ENCODE peak calls at places on chromosomes 12 and 14, in five cellular contexts. S is AG10803, M is A673, A is AG09309, Y is heart left ventricle. Q is an unnamed sample.

GRCh38 chr12:100579844-100580243 is 6.4 kb downstream of the GAS2L3 start:
- DNase-seq in S (peak), M (no peak), Y (no peak), A (no peak), Q (no peak)

GRCh38 chr12:9133243-9133938 is 17.7 kb upstream of the A2M start:
- DNase-seq in S (no peak), Y (no peak), A (no peak), M (no peak), Q (no peak)

GRCh38 chr14:92676031-92676430 is 72.4 kb downstream of the LGMN start:
- DNase-seq in M (no peak), Y (no peak), A (no peak), S (no peak), Q (no peak)

GRCh38 chr14:68283378-68284123 is 464.0 kb downstream of the RAD51B start:
- DNase-seq in M (no peak), S (peak), Y (no peak), A (no peak), Q (no peak)

GRCh38 chr12:55933158-55933798 is 2.3 kb downstream of the DGKA start:
- DNase-seq in M (no peak), S (peak), A (no peak), Y (no peak), Q (no peak)

GRCh38 chr12:91630118-91630517 is 447.5 kb upstream of the DCN start:
- DNase-seq in M (no peak), Y (no peak), S (no peak), A (no peak), Q (no peak)

GRCh38 chr12:24561411-24561871 is 387.5 kb downstream of the BCAT1 start:
- DNase-seq in S (peak), Y (no peak), A (no peak), M (peak), Q (no peak)

GRCh38 chr12:15883536-15883935 is 1.3 kb downstream of the STRAP start:
- DNase-seq in A (no peak), S (no peak), M (no peak), Y (no peak), Q (no peak)

GRCh38 chr12:106080111-106080732 is 58.5 kb downstream of the NUAK1 start:
- DNase-seq in A (peak), M (no peak), S (peak), Y (no peak), Q (peak)

GRCh38 chr12:68067762-68068376 is 78.6 kb downstream of the IFNG-AS1 start:
- DNase-seq in S (peak), A (no peak), M (peak), Y (no peak), Q (no peak)
- TF ChIP-seq CTCF in S (peak), A (peak), M (peak), Y (no peak), Q (peak)

GRCh38 chr12:10771132-10771733 is 31.2 kb downstream of the TAS2R7 start:
- DNase-seq in Y (no peak), S (peak), M (peak), A (peak), Q (peak)
- TF ChIP-seq CTCF in Y (peak), S (peak), M (peak), A (peak), Q (peak)

DNA sequence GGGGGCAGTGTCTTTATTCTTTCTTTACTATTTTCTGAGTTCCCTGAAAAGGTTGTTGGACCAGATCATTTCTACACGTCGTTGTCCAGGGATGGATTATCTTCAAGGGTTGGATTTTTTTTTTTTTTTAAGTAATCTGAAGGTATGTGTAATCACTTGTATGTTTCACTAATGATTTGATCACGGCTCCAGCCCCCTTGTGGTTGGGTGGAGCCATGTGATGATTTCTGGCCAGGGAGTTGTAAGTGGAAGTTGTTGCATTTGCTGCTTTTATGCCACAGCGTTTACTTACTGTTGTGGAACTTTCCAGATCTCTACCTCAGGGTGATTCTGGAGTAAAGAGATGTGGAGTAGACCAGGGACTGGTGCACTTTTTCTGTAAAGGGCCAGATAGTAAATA is 390.3 kb downstream of the AACS start:
- DNase-seq in S (no peak), A (no peak), Y (no peak), M (no peak), Q (no peak)
- TF ChIP-seq CTCF in S (no peak), A (no peak), Y (no peak), M (peak), Q (no peak)

DNA sequence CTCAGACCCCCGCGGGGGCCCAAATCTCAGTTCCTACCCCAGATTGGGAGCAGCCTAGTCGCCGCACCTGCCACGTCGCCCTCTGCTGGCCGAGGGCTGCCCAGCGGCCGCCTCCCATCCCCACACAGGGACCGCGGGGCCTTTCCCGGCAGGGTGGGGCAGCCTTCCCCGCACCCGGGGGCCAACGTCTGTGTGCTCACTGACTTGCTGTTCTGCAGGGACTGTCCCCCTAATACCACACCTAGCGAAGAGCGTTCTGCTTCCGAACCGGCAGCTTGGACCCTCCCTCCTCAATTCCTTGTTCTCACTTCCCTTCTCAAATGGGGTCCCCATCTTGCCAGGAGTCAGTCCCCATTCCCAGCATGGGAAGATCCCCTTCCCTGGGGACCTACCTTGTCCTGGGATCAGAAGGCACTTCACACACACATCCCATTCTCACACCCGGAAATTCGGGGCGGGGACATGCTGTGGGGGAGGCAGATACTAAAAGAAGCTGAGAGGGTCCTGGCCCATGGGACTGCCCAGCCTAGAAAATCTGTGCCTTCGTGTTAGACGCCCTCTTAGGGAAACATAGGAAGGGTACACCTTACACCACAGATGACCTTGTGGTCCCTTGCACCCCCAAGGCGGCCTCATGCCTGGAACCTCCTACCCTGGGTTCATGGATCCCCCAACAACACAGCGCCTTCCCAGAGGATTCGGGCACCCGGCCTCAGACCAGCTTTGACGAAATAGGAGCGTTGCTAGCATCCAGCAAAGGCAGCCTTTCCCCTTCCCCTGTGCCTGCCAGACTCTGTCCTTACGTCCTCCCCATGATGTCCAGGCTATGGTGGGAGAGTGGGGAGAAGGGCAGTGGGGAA is 16.4 kb downstream of the ACVRL1 start:
- DNase-seq in A (no peak), M (peak), S (peak), Y (peak), Q (no peak)
- TF ChIP-seq CTCF in A (peak), M (peak), S (peak), Y (peak), Q (peak)

GRCh38 chr12:115542656-115543055 is 734.8 kb downstream of the MED13L start:
- DNase-seq in S (no peak), M (no peak), A (no peak), Y (no peak), Q (no peak)

GRCh38 chr12:115541891-115542361 is 735.6 kb downstream of the MED13L start:
- DNase-seq in S (peak), M (no peak), Y (no peak), A (peak), Q (no peak)

GRCh38 chr12:115543269-115543668 is 734.2 kb downstream of the MED13L start:
- DNase-seq in A (no peak), M (no peak), S (no peak), Y (no peak), Q (no peak)
- TF ChIP-seq CTCF in A (no peak), M (no peak), S (no peak), Y (no peak), Q (no peak)

DNA sequence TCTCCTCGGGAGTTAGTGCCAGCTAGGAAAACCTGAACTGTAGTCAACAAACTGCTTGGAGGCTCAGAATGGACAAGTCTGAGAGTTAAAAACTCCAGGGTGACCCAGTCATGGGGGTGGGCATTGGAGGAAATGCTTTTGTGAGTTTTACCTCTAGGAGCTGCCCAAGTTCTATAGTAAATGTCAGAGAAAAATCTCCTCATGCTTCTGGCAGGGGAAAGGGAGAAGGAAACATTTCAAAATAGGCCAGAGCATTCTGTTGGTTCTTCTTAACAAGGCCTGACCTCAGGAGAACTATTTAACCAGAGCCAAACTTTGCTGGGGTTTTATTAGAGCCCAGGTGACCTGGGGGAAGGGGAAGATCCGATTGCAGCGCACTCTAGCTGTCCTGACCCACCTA is 12.3 kb downstream of the NINJ2 start:
- DNase-seq in S (no peak), Y (no peak), A (no peak), M (no peak), Q (no peak)
- TF ChIP-seq CTCF in S (no peak), Y (no peak), A (no peak), M (peak), Q (no peak)

GRCh38 chr14:103332143-103332919 is 1.7 kb upstream of the EIF5 start:
- DNase-seq in S (no peak), Y (no peak), A (no peak), M (no peak), Q (no peak)

GRCh38 chr14:103336191-103336590 is 2.2 kb downstream of the EIF5 start:
- DNase-seq in M (no peak), Y (no peak), S (no peak), A (no peak), Q (no peak)

GRCh38 chr14:103334644-103335603 is 887 bp downstream of the EIF5 start:
- DNase-seq in A (no peak), Y (peak), M (peak), S (peak), Q (peak)

GRCh38 chr14:103330536-103330935 is 3.5 kb upstream of the EIF5 start:
- DNase-seq in Y (no peak), S (no peak), M (no peak), A (no peak), Q (no peak)

DNA sequence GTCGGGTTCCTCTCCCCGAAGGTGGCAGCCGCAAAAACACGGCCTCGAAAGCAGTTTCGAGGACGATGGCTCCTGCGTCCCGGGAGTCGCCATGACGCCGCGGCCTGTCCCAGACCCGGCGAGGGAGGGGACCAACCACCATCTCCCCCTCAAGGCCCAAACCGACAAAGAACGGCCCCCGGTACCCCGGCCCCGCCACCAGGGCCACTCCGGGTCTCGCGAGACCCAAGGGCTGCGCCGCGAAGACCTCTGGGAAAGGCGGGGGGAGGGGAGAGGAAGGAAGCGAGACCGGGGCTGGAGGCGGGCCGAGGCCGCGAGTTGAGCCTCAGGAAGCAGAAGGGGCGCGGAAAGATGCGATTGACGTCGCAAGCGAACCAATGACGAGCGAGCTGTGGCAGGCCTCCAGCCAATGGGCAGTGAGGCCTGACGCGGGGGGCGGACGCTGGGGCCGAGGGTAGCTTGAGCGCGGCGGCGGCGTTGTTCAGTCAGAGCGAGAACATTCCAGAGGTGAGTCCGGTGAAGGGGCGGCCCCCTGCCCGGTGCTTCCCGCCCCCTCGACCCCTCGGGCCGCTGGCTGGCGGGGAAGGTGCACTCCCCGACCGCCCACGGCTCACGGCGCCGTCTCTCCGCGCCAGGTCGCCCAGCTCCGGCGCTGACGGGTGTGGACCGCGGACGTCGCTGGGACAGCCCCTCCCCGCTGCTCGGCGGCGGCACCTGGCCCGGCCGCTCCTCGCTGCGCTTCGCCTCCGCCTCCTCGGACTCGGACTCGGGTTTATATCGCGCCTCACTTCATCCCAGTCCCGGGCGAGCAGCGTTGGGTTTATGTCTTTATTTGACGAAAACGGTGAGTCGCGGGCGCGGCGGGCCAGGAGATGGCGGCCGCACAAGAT is at the start of gene EIF5:
- DNase-seq in M (peak), Y (peak), A (peak), S (peak), Q (peak)
- TF ChIP-seq CTCF in M (no peak), Y (no peak), A (peak), S (peak), Q (no peak)